ENCODE peak calls at places on chromosomes 13 and 19, in six cellular contexts. J is ELR; A is amniotic epithelial cell; U is cardiac muscle cell; T is CD8-positive, alpha-beta T cell; B is posterior cingulate gyrus. R is an unnamed sample.

GRCh38 chr13:30123575-30123974 is 183.8 kb downstream of the KATNAL1 start:
- DNase-seq in T (no peak), U (no peak), B (no peak), J (no peak), A (no peak), R (no peak)

GRCh38 chr19:10672529-10673150 is 18.5 kb downstream of the ILF3 start:
- DNase-seq in J (no peak), U (peak; percentile 15), A (peak; percentile 51), B (no peak), T (no peak), R (no peak)

GRCh38 chr13:34258646-34259386 is 440.9 kb downstream of the RFC3 start:
- DNase-seq in J (no peak), T (no peak), A (peak; percentile 32), B (no peak), U (no peak), R (no peak)

GRCh38 chr19:5389353-5389752 is 48.7 kb upstream of the PTPRS start:
- DNase-seq in U (no peak), A (no peak), B (no peak), J (no peak), T (no peak), R (no peak)

GRCh38 chr13:106520205-106521004 is 15.1 kb downstream of the EFNB2 start:
- DNase-seq in T (no peak), J (peak; percentile 48), A (peak; percentile 61), U (peak; percentile 60), B (no peak), R (no peak)

GRCh38 chr19:1507763-1508506 is 4.9 kb downstream of the ADAMTSL5 start:
- DNase-seq in A (peak; percentile 95), J (peak; percentile 94), B (peak; percentile 88), U (peak; percentile 97), T (peak; percentile 92), R (peak; percentile 85)

GRCh38 chr13:95212962-95213850 is 88.0 kb downstream of the ABCC4 start:
- DNase-seq in T (no peak), J (no peak), B (no peak), A (no peak), U (no peak), R (no peak)

GRCh38 chr19:40831502-40832430 is 18.5 kb downstream of the CYP2A6 start:
- DNase-seq in U (peak; percentile 98), B (no peak), J (peak; percentile 80), T (no peak), A (peak; percentile 99), R (no peak)

GRCh38 chr13:110817143-110817542 is 97.7 kb downstream of the ANKRD10 start:
- DNase-seq in U (no peak), A (no peak), T (no peak), J (no peak), B (no peak), R (no peak)

GRCh38 chr13:39509616-39510015 is 93.4 kb downstream of the LHFPL6 start:
- DNase-seq in B (no peak), U (no peak), T (no peak), J (no peak), A (no peak), R (no peak)

GRCh38 chr19:33728141-33728540 is 68.5 kb upstream of the KCTD15 start:
- DNase-seq in T (no peak), A (no peak), B (no peak), J (no peak), U (no peak), R (no peak)

R was measured in anterior cingulate cortex.